ENCODE peak calls at places on chromosomes 11 and 22, in five cellular contexts. One of them, this sample, is unnamed.

GRCh38 chr11:93921695-93922468 is 71.5 kb upstream of the VSTM5 start:
- DNase-seq in stimulated activated CD4-positive, alpha-beta T cell treated with anti-CD3 and anti-CD28 coated beads, TNF-alpha, amount 100 ng/mL, for 48 hours: no peak
- DNase-seq in SHP77 treated with DMSO at 0.1 percent for 48 hours: peak
- DNase-seq in HFF-Myc: peak
- DNase-seq in NCI-H2029: peak
- DNase-seq in this sample: peak

GRCh38 chr11:2315395-2316168 is 13.8 kb downstream of the TSPAN32 start:
- DNase-seq in HFF-Myc: no peak
- DNase-seq in stimulated activated CD4-positive, alpha-beta T cell treated with anti-CD3 and anti-CD28 coated beads, TNF-alpha, amount 100 ng/mL, for 48 hours: no peak
- DNase-seq in SHP77 treated with DMSO at 0.1 percent for 48 hours: no peak
- DNase-seq in NCI-H2029: no peak
- DNase-seq in this sample: no peak

GRCh38 chr22:37342065-37342464 is 59.8 kb downstream of the CYTH4 start:
- DNase-seq in SHP77 treated with DMSO at 0.1 percent for 48 hours: no peak
- DNase-seq in HFF-Myc: no peak
- DNase-seq in NCI-H2029: no peak
- DNase-seq in stimulated activated CD4-positive, alpha-beta T cell treated with anti-CD3 and anti-CD28 coated beads, TNF-alpha, amount 100 ng/mL, for 48 hours: no peak
- DNase-seq in this sample: no peak

GRCh38 chr11:68406318-68407313 is 53.9 kb upstream of the PPP6R3 start:
- DNase-seq in NCI-H2029: peak
- DNase-seq in stimulated activated CD4-positive, alpha-beta T cell treated with anti-CD3 and anti-CD28 coated beads, TNF-alpha, amount 100 ng/mL, for 48 hours: no peak
- DNase-seq in HFF-Myc: no peak
- DNase-seq in SHP77 treated with DMSO at 0.1 percent for 48 hours: no peak
- DNase-seq in this sample: no peak

GRCh38 chr22:23248583-23248982 is 68.3 kb downstream of the BCR start:
- DNase-seq in stimulated activated CD4-positive, alpha-beta T cell treated with anti-CD3 and anti-CD28 coated beads, TNF-alpha, amount 100 ng/mL, for 48 hours: no peak
- DNase-seq in SHP77 treated with DMSO at 0.1 percent for 48 hours: peak
- DNase-seq in NCI-H2029: peak
- DNase-seq in HFF-Myc: no peak
- DNase-seq in this sample: no peak

GRCh38 chr22:43134553-43134952 is 8.6 kb downstream of the MCAT start:
- DNase-seq in stimulated activated CD4-positive, alpha-beta T cell treated with anti-CD3 and anti-CD28 coated beads, TNF-alpha, amount 100 ng/mL, for 48 hours: no peak
- DNase-seq in HFF-Myc: no peak
- DNase-seq in NCI-H2029: no peak
- DNase-seq in SHP77 treated with DMSO at 0.1 percent for 48 hours: no peak
- DNase-seq in this sample: no peak

GRCh38 chr22:43889366-43890253 is 2.2 kb downstream of the PNPLA5 start:
- DNase-seq in stimulated activated CD4-positive, alpha-beta T cell treated with anti-CD3 and anti-CD28 coated beads, TNF-alpha, amount 100 ng/mL, for 48 hours: no peak
- DNase-seq in SHP77 treated with DMSO at 0.1 percent for 48 hours: no peak
- DNase-seq in HFF-Myc: no peak
- DNase-seq in NCI-H2029: no peak
- DNase-seq in this sample: no peak

GRCh38 chr11:10984250-10984649 is 126.4 kb upstream of the ZBED5 start:
- DNase-seq in NCI-H2029: no peak
- DNase-seq in HFF-Myc: no peak
- DNase-seq in SHP77 treated with DMSO at 0.1 percent for 48 hours: no peak
- DNase-seq in stimulated activated CD4-positive, alpha-beta T cell treated with anti-CD3 and anti-CD28 coated beads, TNF-alpha, amount 100 ng/mL, for 48 hours: no peak
- DNase-seq in this sample: no peak

GRCh38 chr22:40628354-40629042 is 8.0 kb downstream of the MRTFA start:
- DNase-seq in NCI-H2029: no peak
- DNase-seq in HFF-Myc: no peak
- DNase-seq in SHP77 treated with DMSO at 0.1 percent for 48 hours: no peak
- DNase-seq in stimulated activated CD4-positive, alpha-beta T cell treated with anti-CD3 and anti-CD28 coated beads, TNF-alpha, amount 100 ng/mL, for 48 hours: no peak
- DNase-seq in this sample: no peak

GRCh38 chr11:122229078-122229477 is 113.1 kb upstream of the BLID start:
- DNase-seq in stimulated activated CD4-positive, alpha-beta T cell treated with anti-CD3 and anti-CD28 coated beads, TNF-alpha, amount 100 ng/mL, for 48 hours: no peak
- DNase-seq in SHP77 treated with DMSO at 0.1 percent for 48 hours: no peak
- DNase-seq in HFF-Myc: peak
- DNase-seq in NCI-H2029: no peak
- DNase-seq in this sample: no peak

GRCh38 chr11:83002522-83002921 is 69.2 kb downstream of the RAB30 start:
- DNase-seq in stimulated activated CD4-positive, alpha-beta T cell treated with anti-CD3 and anti-CD28 coated beads, TNF-alpha, amount 100 ng/mL, for 48 hours: no peak
- DNase-seq in HFF-Myc: no peak
- DNase-seq in SHP77 treated with DMSO at 0.1 percent for 48 hours: no peak
- DNase-seq in NCI-H2029: no peak
- DNase-seq in this sample: no peak

GRCh38 chr11:3047637-3048036 is 9.6 kb downstream of the CARS1 start:
- DNase-seq in NCI-H2029: no peak
- DNase-seq in HFF-Myc: no peak
- DNase-seq in SHP77 treated with DMSO at 0.1 percent for 48 hours: no peak
- DNase-seq in stimulated activated CD4-positive, alpha-beta T cell treated with anti-CD3 and anti-CD28 coated beads, TNF-alpha, amount 100 ng/mL, for 48 hours: no peak
- DNase-seq in this sample: no peak

GRCh38 chr11:106031210-106031845 is 9.3 kb upstream of the MSANTD4 start:
- DNase-seq in stimulated activated CD4-positive, alpha-beta T cell treated with anti-CD3 and anti-CD28 coated beads, TNF-alpha, amount 100 ng/mL, for 48 hours: no peak
- DNase-seq in SHP77 treated with DMSO at 0.1 percent for 48 hours: no peak
- DNase-seq in NCI-H2029: no peak
- DNase-seq in HFF-Myc: no peak
- DNase-seq in this sample: no peak

GRCh38 chr11:65102142-65103095 is 6.4 kb downstream of the VPS51 start:
- DNase-seq in SHP77 treated with DMSO at 0.1 percent for 48 hours: no peak
- DNase-seq in HFF-Myc: no peak
- DNase-seq in stimulated activated CD4-positive, alpha-beta T cell treated with anti-CD3 and anti-CD28 coated beads, TNF-alpha, amount 100 ng/mL, for 48 hours: no peak
- DNase-seq in NCI-H2029: peak
- DNase-seq in this sample: no peak

This sample was measured in glutamatergic neuron.